ENCODE peak calls at places on chromosomes 5 and 9, in six cellular contexts. R, S, G, B, M and A are unnamed samples.

GRCh38 chr5:93620487-93621339 is 37.7 kb downstream of the NR2F1 start:
- DNase-seq in B (peak), M (peak), S (peak), G (peak), R (peak), A (peak)

GRCh38 chr5:168048486-168048885 is 243.0 kb upstream of the WWC1 start:
- DNase-seq in B (no peak), S (no peak), M (no peak), G (no peak), R (no peak), A (no peak)

GRCh38 chr5:33806736-33807442 is 84.9 kb downstream of the ADAMTS12 start:
- DNase-seq in M (no peak), G (no peak), S (no peak), B (peak), R (peak), A (no peak)

GRCh38 chr5:173315495-173316352 is 12.5 kb downstream of the STC2 start:
- DNase-seq in B (peak), S (no peak), M (no peak), R (peak), G (peak), A (no peak)

GRCh38 chr5:124746916-124747769 is 704 bp upstream of the ZNF608 start:
- DNase-seq in M (peak), S (peak), B (peak), G (peak), R (peak), A (peak)

GRCh38 chr5:176817369-176817841 is 7.0 kb downstream of the UNC5A start:
- DNase-seq in B (no peak), R (no peak), M (peak), S (peak), G (no peak), A (no peak)

GRCh38 chr5:54311178-54311811 is 922 bp upstream of the ARL15 start:
- DNase-seq in S (peak), M (no peak), G (peak), R (peak), B (peak), A (no peak)

GRCh38 chr5:67404261-67405100 is 207.9 kb upstream of the CD180 start:
- DNase-seq in B (peak), R (peak), M (no peak), G (no peak), S (no peak), A (no peak)

GRCh38 chr9:1959347-1959746 is 55.8 kb upstream of the SMARCA2 start:
- DNase-seq in G (no peak), B (no peak), S (no peak), R (no peak), M (no peak), A (no peak)

GRCh38 chr9:1960696-1961095 is 54.5 kb upstream of the SMARCA2 start:
- DNase-seq in B (no peak), G (no peak), R (no peak), S (no peak), M (no peak), A (no peak)

GRCh38 chr9:1962036-1962535 is 53.1 kb upstream of the SMARCA2 start:
- DNase-seq in R (no peak), M (no peak), B (no peak), S (no peak), G (no peak), A (no peak)

GRCh38 chr9:1954238-1954637 is 60.9 kb upstream of the SMARCA2 start:
- DNase-seq in B (no peak), G (no peak), S (no peak), M (no peak), R (no peak), A (no peak)

DNA sequence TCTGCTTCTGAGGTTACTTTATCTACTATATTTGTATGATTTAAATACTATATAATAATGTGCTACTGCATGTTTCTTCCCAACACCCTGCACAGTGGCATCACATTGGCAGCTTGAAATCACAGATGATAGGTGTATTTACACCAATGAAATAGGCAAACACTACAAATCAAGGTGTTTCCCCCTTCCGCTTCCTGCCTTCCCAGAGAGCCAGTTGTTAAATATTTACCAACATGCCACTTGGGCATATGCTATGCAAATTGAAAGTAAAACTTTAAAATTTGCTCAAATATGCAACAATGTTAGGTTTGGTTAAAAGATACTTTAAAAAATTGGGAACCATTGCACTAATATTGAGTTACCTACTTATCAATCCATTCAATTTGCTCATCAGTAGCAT is 58.2 kb upstream of the SMARCA2 start:
- DNase-seq in G (no peak), M (no peak), R (no peak), B (no peak), S (no peak), A (no peak)
- H4K91ac ChIP-seq in G (no peak), M (no peak), R (no peak), B (no peak), S (no peak), A (no peak)

DNA sequence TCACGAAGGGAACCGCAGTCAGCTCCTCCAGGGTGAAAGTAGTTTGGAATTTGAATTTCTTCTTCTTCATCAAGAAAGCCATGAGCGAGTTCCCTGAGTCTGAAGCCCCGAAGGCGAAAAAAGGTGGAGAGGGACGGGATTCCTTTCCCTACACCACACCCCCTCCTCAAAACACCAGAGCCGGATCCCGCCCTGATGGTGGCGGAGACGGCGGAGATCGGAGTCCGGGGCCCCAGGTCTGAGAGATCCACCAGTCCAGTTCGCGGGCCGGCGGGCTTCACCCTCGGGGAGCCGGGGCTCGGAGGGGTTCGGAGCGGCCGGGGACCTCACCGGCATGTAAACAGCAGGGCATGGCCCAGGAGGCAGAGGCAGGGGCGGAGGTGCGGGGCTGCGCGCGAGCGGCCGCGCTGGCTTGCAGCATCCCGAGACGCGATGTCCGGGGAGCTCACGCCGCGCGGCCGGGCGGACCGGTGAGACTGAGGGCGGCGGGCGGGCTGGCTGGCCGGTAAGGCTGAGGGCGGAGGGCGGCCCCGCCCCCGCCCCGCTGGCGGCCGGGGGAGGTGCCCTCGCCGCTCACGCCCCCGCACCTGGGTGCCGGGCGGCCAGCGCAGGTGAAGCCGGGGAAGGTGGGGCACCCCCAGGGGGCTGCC is 608 bp downstream of the EEIG1 start:
- DNase-seq in B (no peak), M (no peak), R (no peak), S (peak), G (peak), A (no peak)
- H4K91ac ChIP-seq in B (peak), M (no peak), R (no peak), S (no peak), G (peak), A (no peak)

GRCh38 chr5:157903117-157903450 is 44.1 kb upstream of the CLINT1 start:
- DNase-seq in B (no peak), G (peak), R (peak), M (no peak), S (no peak), A (no peak)

GRCh38 chr5:157902440-157903116 is 43.6 kb upstream of the CLINT1 start:
- DNase-seq in G (peak), R (no peak), M (no peak), B (no peak), S (no peak), A (no peak)

GRCh38 chr5:157911568-157911967 is 52.6 kb upstream of the CLINT1 start:
- DNase-seq in G (no peak), S (no peak), M (no peak), R (no peak), B (no peak), A (no peak)

GRCh38 chr5:157908459-157908858 is 49.5 kb upstream of the CLINT1 start:
- DNase-seq in M (no peak), S (no peak), B (no peak), G (no peak), R (no peak), A (no peak)

DNA sequence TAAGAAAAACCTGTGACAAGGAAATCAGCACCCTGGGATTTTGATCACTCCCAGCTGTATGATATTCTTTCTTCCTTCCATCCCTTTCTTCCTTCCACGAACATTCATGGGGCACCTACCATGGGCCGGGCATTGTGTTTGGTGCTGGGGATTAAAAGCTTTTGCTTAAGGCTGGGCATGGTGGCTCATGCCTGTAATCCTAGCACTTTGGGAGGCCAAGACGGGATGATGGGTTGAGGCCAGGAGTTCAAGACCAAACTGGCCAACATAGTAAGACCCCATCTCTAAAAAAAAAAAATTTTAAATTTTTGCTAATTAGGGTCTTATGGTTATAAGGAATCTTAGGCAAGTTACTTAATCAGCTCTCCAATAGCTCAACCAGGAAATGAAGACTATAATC is 48.5 kb upstream of the CLINT1 start:
- DNase-seq in R (no peak), B (no peak), G (no peak), M (no peak), S (no peak), A (no peak)
- H4K91ac ChIP-seq in R (no peak), B (no peak), G (no peak), M (no peak), S (no peak), A (no peak)

DNA sequence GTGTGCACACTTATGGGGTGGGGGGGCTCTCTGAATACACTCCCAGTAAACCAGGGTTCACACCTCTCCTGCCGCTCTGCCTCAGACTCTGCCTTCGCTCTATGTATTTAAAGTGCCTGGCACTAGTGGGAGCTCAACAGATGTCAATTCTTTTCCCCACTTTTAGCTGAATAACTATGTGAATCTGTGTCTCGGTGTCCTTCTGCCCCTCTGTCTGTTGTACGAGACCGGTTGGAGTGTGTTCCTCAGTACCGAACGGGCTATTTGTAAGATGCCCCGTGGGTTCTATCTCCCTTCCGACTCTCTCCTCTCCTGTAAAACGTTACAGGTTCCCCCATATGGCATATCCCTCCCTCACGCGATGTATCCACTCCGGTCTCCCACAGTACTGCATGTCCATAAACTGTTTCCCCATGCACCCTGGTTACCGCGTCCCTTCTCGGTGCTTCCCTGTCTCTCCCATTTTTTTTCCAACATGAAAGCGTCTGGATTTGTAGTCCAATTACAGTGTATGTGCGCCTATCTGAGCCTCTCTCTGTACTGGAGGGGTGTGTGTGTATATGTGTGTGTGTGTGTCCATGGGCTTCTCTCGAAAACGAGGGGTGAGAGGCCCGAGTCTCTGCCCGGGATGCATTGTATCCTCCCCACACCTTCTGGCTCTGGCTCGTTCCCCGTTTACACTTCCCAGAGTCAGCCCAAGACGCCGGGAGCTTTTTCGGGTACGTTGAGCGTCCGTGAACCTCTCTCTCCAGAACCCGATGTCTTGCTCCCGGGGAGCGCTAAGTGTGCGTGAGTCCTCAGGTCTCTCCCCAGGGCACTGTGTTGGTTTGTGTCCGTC is 1.5 kb downstream of the ELL2 start:
- DNase-seq in S (no peak), R (peak), G (no peak), B (peak), M (no peak), A (no peak)
- H4K91ac ChIP-seq in S (no peak), R (peak), G (peak), B (peak), M (no peak), A (no peak)

DNA sequence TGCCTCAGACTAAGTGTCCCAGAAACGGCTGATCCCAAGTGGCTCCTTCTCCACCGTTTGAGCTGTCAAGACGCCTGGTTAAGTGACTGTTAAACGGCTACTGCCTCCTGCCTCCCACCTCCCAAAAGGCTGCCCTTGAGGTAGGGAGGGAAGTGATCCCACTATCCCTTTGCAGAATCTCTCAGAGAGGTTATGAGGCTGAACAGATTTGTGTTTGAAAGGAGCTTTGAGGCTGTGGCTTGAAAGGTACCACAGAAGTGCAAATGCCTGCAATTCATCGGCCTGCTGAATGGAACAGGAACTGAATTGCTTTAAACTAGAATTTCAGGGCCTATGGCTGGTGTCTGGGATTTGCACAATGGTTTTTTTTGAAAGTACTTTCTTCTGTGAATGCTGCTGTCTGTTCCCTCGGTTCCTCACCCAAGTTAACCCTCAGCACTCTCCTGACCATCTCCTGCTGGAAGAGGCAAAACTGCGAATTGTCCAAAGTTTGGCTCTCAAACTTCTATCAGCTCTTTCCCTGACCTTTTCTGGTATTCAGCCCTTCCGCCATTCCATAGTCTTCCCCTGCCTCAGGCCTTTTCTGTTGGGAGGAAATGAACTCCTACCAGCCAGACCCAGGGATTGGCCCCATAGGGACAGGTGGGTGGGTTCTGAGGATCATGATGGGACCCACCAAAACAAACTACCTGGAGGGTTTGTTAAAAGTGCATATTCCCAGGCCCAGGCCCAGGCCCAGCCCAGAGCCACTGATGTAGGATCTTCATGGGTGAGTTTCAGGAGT is 453.3 kb downstream of the KDM4C start:
- DNase-seq in B (no peak), R (no peak), S (no peak), M (peak), G (no peak), A (peak)
- H4K91ac ChIP-seq in B (no peak), R (no peak), S (no peak), M (no peak), G (no peak), A (no peak)

GRCh38 chr5:257148-257547 is 14.3 kb upstream of the PDCD6 start:
- DNase-seq in S (no peak), M (no peak), R (no peak), G (no peak), B (no peak), A (no peak)
- H4K91ac ChIP-seq in S (no peak), M (no peak), R (no peak), G (no peak), B (no peak), A (no peak)

GRCh38 chr5:129244478-129244877 is 149.9 kb downstream of the ISOC1 start:
- DNase-seq in M (no peak), G (peak), R (no peak), S (no peak), B (peak), A (no peak)
- H4K91ac ChIP-seq in M (no peak), G (no peak), R (no peak), S (no peak), B (no peak), A (no peak)

GRCh38 chr9:96460470-96460869 is 10.5 kb downstream of the HABP4 start:
- DNase-seq in R (peak), S (no peak), M (no peak), G (no peak), B (no peak), A (no peak)
- H4K91ac ChIP-seq in R (no peak), S (no peak), M (no peak), G (no peak), B (no peak), A (no peak)

GRCh38 chr5:9335269-9335668 is 210.6 kb downstream of the SEMA5A start:
- DNase-seq in S (no peak), R (no peak), M (no peak), G (no peak), B (no peak), A (no peak)
- H4K91ac ChIP-seq in S (no peak), R (no peak), M (no peak), G (no peak), B (no peak), A (no peak)